ENCODE peak calls at places on chromosomes 7 and 10, in six cellular contexts. Q, K, C, Z, P and R are unnamed samples.

GRCh38 chr10:43398939-43399871 is 9.8 kb downstream of the HNRNPF start:
- DNase-seq in Q (no peak), K (no peak), Z (no peak), P (peak; percentile 48), C (no peak), R (peak; percentile 52)

GRCh38 chr10:84988011-84988410 is 659.6 kb downstream of the CCSER2 start:
- DNase-seq in K (no peak), C (no peak), Z (no peak), Q (no peak), P (no peak), R (no peak)

GRCh38 chr10:44817961-44818649 is 93.0 kb upstream of the TMEM72 start:
- DNase-seq in C (no peak), K (no peak), P (no peak), Q (no peak), Z (no peak), R (no peak)

GRCh38 chr7:95342642-95343252 is 18.4 kb upstream of the PON1 start:
- DNase-seq in Z (no peak), P (no peak), Q (peak; percentile 16), C (no peak), K (no peak), R (no peak)

GRCh38 chr10:6778992-6779701 is 199.1 kb upstream of the PRKCQ start:
- DNase-seq in Q (no peak), K (peak; percentile 41), C (peak; percentile 99), Z (peak; percentile 11), P (no peak), R (peak; percentile 97)

GRCh38 chr10:110746254-110746826 is 102.2 kb downstream of the RBM20 start:
- DNase-seq in K (peak; percentile 63), P (peak; percentile 84), Q (peak; percentile 76), Z (peak; percentile 73), C (peak; percentile 71), R (peak; percentile 59)

GRCh38 chr7:6147627-6148026 is 116.5 kb downstream of the ANKRD61 start:
- DNase-seq in P (peak; percentile 31), Z (no peak), Q (no peak), K (no peak), C (no peak), R (no peak)

GRCh38 chr10:3484306-3485187 is 300.5 kb downstream of the KLF6 start:
- DNase-seq in Z (no peak), Q (no peak), K (no peak), P (no peak), C (no peak), R (peak; percentile 18)

GRCh38 chr7:55733584-55733983 is 129.0 kb downstream of the SEPTIN14 start:
- DNase-seq in C (no peak), P (no peak), K (no peak), Z (no peak), Q (peak; percentile 3), R (no peak)

GRCh38 chr10:541750-542371 is 147.6 kb downstream of the DIP2C start:
- DNase-seq in P (no peak), Z (no peak), C (no peak), Q (no peak), K (no peak), R (no peak)

GRCh38 chr7:106070567-106071254 is 41.4 kb downstream of the SYPL1 start:
- DNase-seq in Q (no peak), Z (no peak), K (no peak), C (no peak), P (no peak), R (no peak)

GRCh38 chr10:127881262-127881661 is 11.5 kb downstream of the CLRN3 start:
- DNase-seq in P (no peak), C (no peak), Z (no peak), Q (no peak), K (peak; percentile 16), R (no peak)

GRCh38 chr7:113392421-113392820 is 274.1 kb upstream of the SMIM30 start:
- DNase-seq in Z (no peak), Q (no peak), K (no peak), P (no peak), C (no peak), R (no peak)

GRCh38 chr10:75911426-75911825 is 480.0 kb downstream of the LRMDA start:
- DNase-seq in Q (no peak), Z (no peak), K (no peak), C (peak; percentile 46), P (no peak), R (no peak)

GRCh38 chr7:87919875-87920274 is 14.2 kb upstream of the ADAM22 start:
- DNase-seq in K (no peak), P (no peak), C (no peak), Q (no peak), Z (no peak), R (no peak)

GRCh38 chr10:29482591-29483421 is 152.0 kb downstream of the SVIL start:
- DNase-seq in P (peak; percentile 78), K (no peak), Q (peak; percentile 37), C (no peak), Z (no peak), R (peak; percentile 91)

GRCh38 chr7:134750083-134751062 is 29.1 kb upstream of the CALD1 start:
- DNase-seq in P (peak; percentile 71), K (peak; percentile 63), Q (peak; percentile 73), C (peak; percentile 20), Z (peak; percentile 12), R (peak; percentile 43)

GRCh38 chr10:44259090-44259874 is 125.6 kb downstream of the CXCL12 start:
- DNase-seq in P (no peak), K (no peak), C (no peak), Z (no peak), Q (no peak), R (no peak)

GRCh38 chr7:134298902-134299683 is 17.6 kb downstream of the SLC35B4 start:
- DNase-seq in P (no peak), Q (no peak), Z (peak; percentile 48), K (no peak), C (no peak), R (no peak)

GRCh38 chr10:24550680-24551079 is 173.0 kb downstream of the ARHGAP21 start:
- DNase-seq in Z (no peak), C (no peak), Q (no peak), P (peak; percentile 39), K (no peak), R (no peak)

GRCh38 chr7:146791344-146792300 is 675.0 kb downstream of the CNTNAP2 start:
- DNase-seq in Q (peak; percentile 44), K (no peak), P (no peak), Z (no peak), C (no peak), R (no peak)

GRCh38 chr7:137846588-137847417 is at the start of gene DGKI:
- DNase-seq in Q (peak; percentile 82), P (no peak), Z (no peak), C (no peak), K (no peak), R (no peak)

GRCh38 chr10:133394801-133395221 is 854 bp downstream of the MTG1 start:
- DNase-seq in Q (peak; percentile 12), C (no peak), Z (no peak), P (peak; percentile 50), K (no peak), R (no peak)

GRCh38 chr10:133391761-133392518 is 2.0 kb upstream of the MTG1 start:
- DNase-seq in Z (no peak), P (peak; percentile 45), Q (no peak), C (no peak), K (no peak), R (no peak)

GRCh38 chr10:133391249-133391635 is 2.7 kb upstream of the MTG1 start:
- DNase-seq in K (no peak), C (no peak), P (peak; percentile 36), Q (no peak), Z (no peak), R (no peak)

GRCh38 chr10:133394064-133394663 is at the start of gene MTG1:
- DNase-seq in C (peak; percentile 90), Z (peak; percentile 89), Q (peak; percentile 99), K (peak; percentile 95), P (peak; percentile 95), R (peak; percentile 80)

DNA sequence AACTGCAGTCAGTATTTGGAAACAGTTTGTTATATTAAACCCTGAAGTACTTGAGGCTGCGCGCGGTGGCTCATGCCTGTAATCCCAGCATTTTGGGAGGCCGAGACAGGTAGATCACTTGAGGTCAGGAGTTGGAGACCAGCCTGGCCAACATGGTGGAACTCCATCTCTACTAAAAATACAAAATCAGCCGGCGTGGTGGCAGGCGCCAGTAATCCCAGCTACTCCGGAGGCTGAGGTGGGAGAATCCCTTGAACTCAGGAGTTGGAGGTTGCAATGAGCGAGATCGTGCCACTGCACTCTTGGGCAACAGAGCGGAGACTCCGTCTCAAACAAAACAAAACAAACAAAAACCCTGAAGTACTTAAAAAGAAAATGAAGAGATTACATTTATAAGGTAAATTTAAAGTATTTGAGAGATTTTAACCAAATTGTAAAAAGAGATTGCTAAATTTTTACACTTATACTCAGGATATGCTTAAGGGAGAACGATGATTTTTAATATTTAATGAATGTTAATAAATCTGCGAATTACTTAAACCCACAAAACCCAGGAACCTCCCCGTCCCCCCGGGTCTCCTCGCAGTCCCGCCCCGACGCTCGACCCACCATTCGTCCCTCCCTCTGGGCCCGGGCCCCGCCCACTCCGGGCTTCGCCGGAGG is 425 bp upstream of the MTG1 start:
- DNase-seq in Z (no peak), Q (no peak), K (no peak), C (no peak), P (peak; percentile 55), R (no peak)
- H3K4me3 ChIP-seq in Z (peak overlapping the region; percentile 80), Q (peak overlapping the region; percentile 96), K (no peak overlapping the region), C (peak overlapping the region; percentile 95), P (no peak overlapping the region), R (peak overlapping the region; percentile 87)

DNA sequence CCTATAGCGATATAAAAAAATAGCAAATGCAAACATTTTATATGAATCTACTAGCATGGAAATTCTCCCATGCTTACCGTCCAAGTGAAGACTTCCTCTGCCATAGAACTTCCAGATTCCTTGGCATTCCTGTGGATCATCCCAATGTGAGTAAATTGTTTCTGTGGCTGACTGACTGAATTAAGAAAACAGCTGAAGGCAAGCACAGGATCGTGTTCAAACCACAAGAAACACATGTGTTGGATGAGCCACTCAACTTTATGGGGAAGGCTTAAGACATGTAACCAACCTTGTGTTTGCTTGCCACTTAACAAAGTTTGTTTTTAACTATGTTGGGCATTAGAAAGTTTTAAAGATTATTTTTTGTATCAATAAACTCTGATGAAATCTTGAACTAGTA is 2.6 kb upstream of the MYPN start:
- DNase-seq in P (no peak), K (no peak), Q (no peak), C (peak; percentile 89), Z (no peak), R (peak; percentile 83)
- TF ChIP-seq CTCF in P (no peak), K (no peak), Q (no peak), C (no peak), Z (no peak), R (no peak)

GRCh38 chr7:129423700-129424410 is 10.4 kb upstream of the STRIP2 start:
- DNase-seq in K (no peak), Z (no peak), C (peak; percentile 43), P (no peak), Q (no peak), R (no peak)
- H3K36me3 ChIP-seq in K (peaks cover 8% of the 10 kb centered on the region), Z (no peaks in the 10 kb centered on the region), C (no peaks in the 10 kb centered on the region), P (no peaks in the 10 kb centered on the region), Q (no peaks in the 10 kb centered on the region), R (no peaks in the 10 kb centered on the region)

GRCh38 chr10:72087969-72088878 is at the start of gene SPOCK2:
- DNase-seq in Z (no peak), Q (peak; percentile 65), K (no peak), C (no peak), P (peak; percentile 86), R (no peak)

GRCh38 chr10:72085864-72086465 is 2.4 kb downstream of the SPOCK2 start:
- DNase-seq in Z (no peak), Q (no peak), C (no peak), K (no peak), P (no peak), R (no peak)

GRCh38 chr10:72085166-72085565 is 3.2 kb downstream of the SPOCK2 start:
- DNase-seq in C (no peak), K (no peak), P (no peak), Q (peak; percentile 46), Z (no peak), R (no peak)

GRCh38 chr10:72087392-72087968 is 871 bp downstream of the SPOCK2 start:
- DNase-seq in K (no peak), P (peak; percentile 51), Q (peak; percentile 39), Z (no peak), C (no peak), R (no peak)

GRCh38 chr10:72086466-72087391 is 1.6 kb downstream of the SPOCK2 start:
- DNase-seq in C (no peak), P (peak; percentile 84), K (no peak), Z (no peak), Q (peak; percentile 75), R (no peak)
- H3K4me3 ChIP-seq in C (no peak overlapping the region), P (no peak overlapping the region), K (peak overlapping the region; percentile 33), Z (peak overlapping the region; percentile 29), Q (peak overlapping the region; percentile 62), R (no peak overlapping the region)